ENCODE peak calls at places on chromosomes 7 and 10, in seven cellular contexts. One of them, this sample, is unnamed.
A peak's percentile ranks its signal among the peaks of the same experiment; 100 is the strongest.

GRCh38 chr10:26468291-26468690 is 30.1 kb downstream of the APBB1IP start:
- DNase-seq in activated naive CD4-positive, alpha-beta T cell treated with anti-CD3 and anti-CD28 coated beads for 36 hours: no peak
- DNase-seq in NCI-H2081: no peak
- DNase-seq in iris pigment epithelial cell: peak; percentile 20
- DNase-seq in GM06990: no peak
- DNase-seq in NCI-H1694: no peak
- DNase-seq in stimulated activated CD8-positive, alpha-beta memory T cell treated with anti-CD3 and anti-CD28 coated beads, Interleukin-7, amount 100 ng/mL, for 1 hour: no peak
- DNase-seq in this sample: no peak

GRCh38 chr10:34405611-34406462 is 409.3 kb downstream of the PARD3 start:
- DNase-seq in activated naive CD4-positive, alpha-beta T cell treated with anti-CD3 and anti-CD28 coated beads for 36 hours: no peak
- DNase-seq in NCI-H2081: no peak
- DNase-seq in iris pigment epithelial cell: peak; percentile 58
- DNase-seq in GM06990: no peak
- DNase-seq in NCI-H1694: no peak
- DNase-seq in stimulated activated CD8-positive, alpha-beta memory T cell treated with anti-CD3 and anti-CD28 coated beads, Interleukin-7, amount 100 ng/mL, for 1 hour: no peak
- DNase-seq in this sample: peak; percentile 63

GRCh38 chr7:20218261-20218660 is 1.1 kb upstream of the MACC1 start:
- DNase-seq in activated naive CD4-positive, alpha-beta T cell treated with anti-CD3 and anti-CD28 coated beads for 36 hours: no peak
- DNase-seq in NCI-H2081: no peak
- DNase-seq in iris pigment epithelial cell: no peak
- DNase-seq in GM06990: no peak
- DNase-seq in NCI-H1694: no peak
- DNase-seq in stimulated activated CD8-positive, alpha-beta memory T cell treated with anti-CD3 and anti-CD28 coated beads, Interleukin-7, amount 100 ng/mL, for 1 hour: no peak
- DNase-seq in this sample: peak; percentile 69

GRCh38 chr7:157089100-157089510 is 49.6 kb upstream of the UBE3C start:
- DNase-seq in activated naive CD4-positive, alpha-beta T cell treated with anti-CD3 and anti-CD28 coated beads for 36 hours: no peak
- DNase-seq in NCI-H2081: no peak
- DNase-seq in iris pigment epithelial cell: no peak
- DNase-seq in GM06990: no peak
- DNase-seq in NCI-H1694: no peak
- DNase-seq in stimulated activated CD8-positive, alpha-beta memory T cell treated with anti-CD3 and anti-CD28 coated beads, Interleukin-7, amount 100 ng/mL, for 1 hour: no peak
- DNase-seq in this sample: no peak

GRCh38 chr7:130386876-130387275 is 6.6 kb downstream of the CPA1 start:
- DNase-seq in activated naive CD4-positive, alpha-beta T cell treated with anti-CD3 and anti-CD28 coated beads for 36 hours: no peak
- DNase-seq in NCI-H2081: no peak
- DNase-seq in iris pigment epithelial cell: no peak
- DNase-seq in GM06990: no peak
- DNase-seq in NCI-H1694: no peak
- DNase-seq in stimulated activated CD8-positive, alpha-beta memory T cell treated with anti-CD3 and anti-CD28 coated beads, Interleukin-7, amount 100 ng/mL, for 1 hour: no peak
- DNase-seq in this sample: no peak

GRCh38 chr7:40990841-40991240 is 712.0 kb downstream of the INHBA start:
- DNase-seq in activated naive CD4-positive, alpha-beta T cell treated with anti-CD3 and anti-CD28 coated beads for 36 hours: no peak
- DNase-seq in NCI-H2081: no peak
- DNase-seq in iris pigment epithelial cell: no peak
- DNase-seq in GM06990: no peak
- DNase-seq in NCI-H1694: no peak
- DNase-seq in stimulated activated CD8-positive, alpha-beta memory T cell treated with anti-CD3 and anti-CD28 coated beads, Interleukin-7, amount 100 ng/mL, for 1 hour: no peak
- DNase-seq in this sample: no peak

GRCh38 chr10:109633846-109634245 is 289.5 kb downstream of the XPNPEP1 start:
- DNase-seq in activated naive CD4-positive, alpha-beta T cell treated with anti-CD3 and anti-CD28 coated beads for 36 hours: no peak
- DNase-seq in NCI-H2081: no peak
- DNase-seq in iris pigment epithelial cell: no peak
- DNase-seq in GM06990: no peak
- DNase-seq in NCI-H1694: no peak
- DNase-seq in stimulated activated CD8-positive, alpha-beta memory T cell treated with anti-CD3 and anti-CD28 coated beads, Interleukin-7, amount 100 ng/mL, for 1 hour: no peak
- DNase-seq in this sample: no peak

GRCh38 chr7:45123913-45124312 is 12.4 kb upstream of the TBRG4 start:
- DNase-seq in activated naive CD4-positive, alpha-beta T cell treated with anti-CD3 and anti-CD28 coated beads for 36 hours: no peak
- DNase-seq in NCI-H2081: no peak
- DNase-seq in iris pigment epithelial cell: no peak
- DNase-seq in GM06990: no peak
- DNase-seq in NCI-H1694: no peak
- DNase-seq in stimulated activated CD8-positive, alpha-beta memory T cell treated with anti-CD3 and anti-CD28 coated beads, Interleukin-7, amount 100 ng/mL, for 1 hour: no peak
- DNase-seq in this sample: no peak

GRCh38 chr10:14543048-14543903 is 212.6 kb upstream of the FRMD4A start:
- DNase-seq in activated naive CD4-positive, alpha-beta T cell treated with anti-CD3 and anti-CD28 coated beads for 36 hours: peak; percentile 73
- DNase-seq in NCI-H2081: peak; percentile 1
- DNase-seq in iris pigment epithelial cell: peak; percentile 40
- DNase-seq in GM06990: no peak
- DNase-seq in NCI-H1694: no peak
- DNase-seq in stimulated activated CD8-positive, alpha-beta memory T cell treated with anti-CD3 and anti-CD28 coated beads, Interleukin-7, amount 100 ng/mL, for 1 hour: no peak
- DNase-seq in this sample: no peak

GRCh38 chr7:37796134-37796775 is 52.1 kb upstream of the NME8 start:
- DNase-seq in activated naive CD4-positive, alpha-beta T cell treated with anti-CD3 and anti-CD28 coated beads for 36 hours: no peak
- DNase-seq in NCI-H2081: no peak
- DNase-seq in iris pigment epithelial cell: no peak
- DNase-seq in GM06990: no peak
- DNase-seq in NCI-H1694: no peak
- DNase-seq in stimulated activated CD8-positive, alpha-beta memory T cell treated with anti-CD3 and anti-CD28 coated beads, Interleukin-7, amount 100 ng/mL, for 1 hour: no peak
- DNase-seq in this sample: no peak

This sample was measured in mammary epithelial cell.